ENCODE peak calls at places on chromosomes 7 and 10, in six cellular contexts. L, J, I, E, R and Z are unnamed samples.

GRCh38 chr7:147509052-147509480 is 1081.5 kb upstream of the C7orf33 start:
- DNase-seq in E (no peak), L (no peak), J (peak), I (no peak), R (peak), Z (no peak)

GRCh38 chr7:156735861-156736260 is 95.3 kb downstream of the RNF32 start:
- DNase-seq in R (no peak), I (no peak), J (peak), E (no peak), L (no peak), Z (no peak)

GRCh38 chr10:129761573-129761972 is 202.5 kb downstream of the EBF3 start:
- DNase-seq in I (peak), E (no peak), R (no peak), L (no peak), J (no peak), Z (no peak)

GRCh38 chr10:14543048-14543903 is 212.6 kb upstream of the FRMD4A start:
- DNase-seq in I (no peak), E (peak), L (no peak), J (peak), R (peak), Z (no peak)

GRCh38 chr10:33381897-33382578 is 47.6 kb upstream of the NRP1 start:
- DNase-seq in I (peak), R (peak), E (no peak), L (no peak), J (peak), Z (no peak)

GRCh38 chr7:2640858-2641257 is 9.1 kb downstream of the TTYH3 start:
- DNase-seq in R (no peak), L (no peak), J (no peak), I (no peak), E (no peak), Z (no peak)

GRCh38 chr7:130201796-130202195 is 3.4 kb downstream of the TMEM209 start:
- DNase-seq in R (no peak), L (no peak), J (no peak), I (peak), E (no peak), Z (no peak)

GRCh38 chr10:78035933-78036583 is 2.4 kb downstream of the RPS24 start:
- DNase-seq in I (no peak), J (no peak), E (no peak), L (no peak), R (no peak), Z (no peak)

GRCh38 chr10:110399163-110400094 is 94.7 kb upstream of the SMNDC1 start:
- DNase-seq in J (peak), R (peak), E (no peak), I (no peak), L (no peak), Z (no peak)

GRCh38 chr7:318476-319266 is 28.7 kb downstream of the FOXL3 start:
- DNase-seq in R (no peak), I (peak), L (no peak), J (no peak), E (no peak), Z (no peak)

GRCh38 chr7:774161-775109 is 47.4 kb upstream of the PRKAR1B start:
- DNase-seq in E (peak), J (peak), I (peak), R (peak), L (peak), Z (peak)

GRCh38 chr10:30434273-30435067 is 486 bp downstream of the MAP3K8 start:
- DNase-seq in I (peak), R (peak), J (peak), E (peak), L (peak), Z (peak)

GRCh38 chr10:46073564-46073963 is 27.5 kb upstream of the MSMB start:
- DNase-seq in L (no peak), R (no peak), J (no peak), I (no peak), E (no peak), Z (no peak)

GRCh38 chr10:63910806-63911205 is 389.6 kb downstream of the REEP3 start:
- DNase-seq in L (no peak), R (no peak), J (no peak), I (no peak), E (no peak), Z (no peak)

GRCh38 chr7:92808635-92809034 is 27.7 kb downstream of the CDK6 start:
- DNase-seq in R (no peak), E (no peak), L (no peak), J (no peak), I (no peak), Z (no peak)

GRCh38 chr7:42605800-42606199 is 306.1 kb downstream of the C7orf25 start:
- DNase-seq in L (no peak), I (no peak), R (no peak), J (peak), E (no peak), Z (no peak)

GRCh38 chr10:49518982-49519578 is 19.8 kb downstream of the ERCC6 start:
- DNase-seq in J (peak), I (no peak), E (peak), L (no peak), R (peak), Z (no peak)

GRCh38 chr7:23894891-23895569 is 185.0 kb downstream of the STK31 start:
- DNase-seq in L (no peak), E (peak), I (no peak), J (no peak), R (no peak), Z (no peak)

GRCh38 chr10:35632027-35632426 is 10.1 kb downstream of the FZD8 start:
- DNase-seq in R (no peak), J (no peak), I (no peak), L (no peak), E (no peak), Z (no peak)
- TF ChIP-seq CTCF in R (no peak), J (no peak), I (no peak), L (no peak), E (no peak), Z (no peak)

GRCh38 chr10:133258066-133258817 is 18.4 kb downstream of the ADAM8 start:
- DNase-seq in L (no peak), R (no peak), I (peak), J (no peak), E (peak), Z (peak)
- H3K4me3 ChIP-seq in L (peak), R (no peak), I (peak), J (no peak), E (no peak), Z (no peak)

GRCh38 chr10:127907411-127908105 is 655 bp downstream of the PTPRE start:
- DNase-seq in I (peak), J (peak), E (no peak), R (peak), L (peak), Z (no peak)
- TF ChIP-seq CTCF in I (no peak), J (no peak), E (no peak), R (no peak), L (no peak), Z (no peak)

GRCh38 chr10:52541082-52541481 is 227.0 kb downstream of the DKK1 start:
- DNase-seq in R (peak), I (no peak), J (peak), E (no peak), L (no peak), Z (no peak)

GRCh38 chr10:52542891-52543290 is 228.8 kb downstream of the DKK1 start:
- DNase-seq in L (no peak), I (no peak), E (no peak), R (peak), J (peak), Z (no peak)

GRCh38 chr10:52533986-52534385 is 219.9 kb downstream of the DKK1 start:
- DNase-seq in L (no peak), J (no peak), I (no peak), R (no peak), E (no peak), Z (no peak)

GRCh38 chr10:52540479-52540984 is 226.5 kb downstream of the DKK1 start:
- DNase-seq in J (no peak), I (no peak), E (no peak), L (no peak), R (no peak), Z (no peak)

GRCh38 chr10:52539463-52539862 is 225.4 kb downstream of the DKK1 start:
- DNase-seq in R (peak), I (no peak), L (no peak), J (peak), E (no peak), Z (no peak)
- H3K4me3 ChIP-seq in R (no peak), I (no peak), L (no peak), J (no peak), E (no peak), Z (no peak)

DNA sequence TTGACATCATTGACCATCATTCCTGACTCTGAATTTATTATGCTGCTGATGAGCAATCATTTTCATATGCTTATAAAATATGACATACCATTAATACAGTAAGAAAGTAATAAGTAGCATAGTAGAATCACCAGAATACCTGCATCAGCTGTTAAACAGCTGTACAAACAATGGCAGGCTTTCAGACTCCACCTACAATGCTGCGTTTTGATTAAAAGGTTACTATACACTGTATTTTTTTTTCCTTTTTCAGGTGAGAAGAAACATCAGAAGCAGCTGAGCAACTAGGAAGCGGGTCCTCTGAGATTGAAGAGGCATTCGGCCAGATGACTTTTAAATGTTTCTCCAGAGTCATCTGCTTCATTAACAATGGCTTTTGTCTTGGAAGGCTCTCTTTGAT is 7.1 kb downstream of the ASNS start:
- DNase-seq in E (no peak), I (no peak), R (no peak), L (no peak), J (no peak), Z (no peak)
- TF ChIP-seq CTCF in E (no peak), I (no peak), R (no peak), L (no peak), J (no peak), Z (no peak)

GRCh38 chr10:37976880-37977203 is 395 bp upstream of the ZNF25 start:
- DNase-seq in I (no peak), L (no peak), J (no peak), E (no peak), R (no peak), Z (no peak)
- H3K4me3 ChIP-seq in I (peak), L (peak), J (peak), E (peak), R (peak), Z (peak)

GRCh38 chr10:98096316-98096715 is 38.1 kb upstream of the R3HCC1L start:
- DNase-seq in L (no peak), J (no peak), R (no peak), I (no peak), E (no peak), Z (no peak)
- TF ChIP-seq CTCF in L (no peak), J (no peak), R (no peak), I (no peak), E (no peak), Z (no peak)

DNA sequence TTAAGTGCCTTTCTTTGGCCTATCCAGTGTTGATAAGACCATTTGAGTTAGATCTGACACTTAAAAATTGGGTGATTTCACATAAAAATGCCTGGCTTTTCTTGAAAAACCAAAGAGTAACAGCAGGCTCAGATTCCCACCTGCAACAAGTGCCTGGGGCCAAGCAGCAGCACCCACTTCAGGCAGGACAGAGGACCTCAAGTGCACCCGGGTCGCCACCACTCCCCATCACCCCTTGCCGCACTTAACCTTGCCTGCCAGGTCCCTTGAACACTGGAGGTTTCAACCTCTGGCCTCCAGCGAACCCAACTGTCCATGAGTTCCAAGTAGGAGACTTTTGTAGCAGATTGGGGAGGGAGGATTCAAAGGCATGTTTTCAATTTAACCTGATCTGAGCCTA is 30.8 kb downstream of the PDIA4 start:
- DNase-seq in R (no peak), I (no peak), L (no peak), J (no peak), E (no peak), Z (no peak)
- H3K4me3 ChIP-seq in R (no peak), I (no peak), L (no peak), J (no peak), E (no peak), Z (no peak)

GRCh38 chr10:102672822-102673200 is 28.5 kb downstream of the TRIM8 start:
- DNase-seq in J (no peak), L (no peak), E (no peak), I (no peak), R (no peak), Z (no peak)

GRCh38 chr10:102669206-102670064 is 25.2 kb downstream of the TRIM8 start:
- DNase-seq in R (no peak), E (no peak), L (peak), I (no peak), J (no peak), Z (no peak)

GRCh38 chr10:102668312-102669110 is 24.2 kb downstream of the TRIM8 start:
- DNase-seq in E (no peak), J (no peak), I (no peak), L (no peak), R (no peak), Z (no peak)

GRCh38 chr10:102670871-102671434 is 26.7 kb downstream of the TRIM8 start:
- DNase-seq in L (no peak), E (no peak), I (no peak), R (no peak), J (no peak), Z (no peak)

GRCh38 chr10:102670065-102670400 is 25.8 kb downstream of the TRIM8 start:
- DNase-seq in R (no peak), E (no peak), J (no peak), I (no peak), L (no peak), Z (no peak)
- TF ChIP-seq CTCF in R (no peak), E (no peak), J (no peak), I (no peak), L (peak), Z (no peak)

GRCh38 chr10:122473116-122473515 is 11.8 kb downstream of the HTRA1 start:
- DNase-seq in L (no peak), E (no peak), I (no peak), R (no peak), J (no peak), Z (no peak)

GRCh38 chr10:122474145-122474739 is 12.9 kb downstream of the HTRA1 start:
- DNase-seq in L (no peak), E (no peak), R (no peak), I (no peak), J (peak), Z (no peak)

GRCh38 chr10:122476034-122476695 is 14.8 kb downstream of the HTRA1 start:
- DNase-seq in I (no peak), J (no peak), R (no peak), E (no peak), L (no peak), Z (no peak)

GRCh38 chr10:122475581-122475980 is 14.2 kb downstream of the HTRA1 start:
- DNase-seq in I (no peak), J (no peak), R (peak), L (no peak), E (no peak), Z (no peak)

GRCh38 chr10:122475130-122475529 is 13.8 kb downstream of the HTRA1 start:
- DNase-seq in E (no peak), I (no peak), R (peak), L (peak), J (no peak), Z (no peak)
- H3K4me3 ChIP-seq in E (no peak), I (no peak), R (peak), L (peak), J (no peak), Z (no peak)